ENCODE peak calls at places on chromosomes 7 and 10, in five cellular contexts. C, Z, Q, T and H are unnamed samples.

GRCh38 chr10:97849491-97850402 is at the start of gene GOLGA7B:
- DNase-seq in C (peak; percentile 54), Q (peak; percentile 60), T (no peak), Z (no peak), H (no peak)

GRCh38 chr10:1754506-1755177 is 17.3 kb upstream of the ADARB2 start:
- DNase-seq in Z (no peak), T (no peak), C (no peak), Q (no peak), H (no peak)

GRCh38 chr10:132021046-132021445 is 39.3 kb upstream of the BNIP3 start:
- DNase-seq in T (no peak), Z (no peak), C (no peak), Q (no peak), H (no peak)

GRCh38 chr7:128115326-128115820 is 84.1 kb upstream of the LRRC4 start:
- DNase-seq in Q (no peak), Z (peak; percentile 68), C (peak; percentile 34), T (no peak), H (no peak)

GRCh38 chr7:110544199-110544598 is 546.7 kb upstream of the LRRN3 start:
- DNase-seq in Q (no peak), Z (no peak), C (no peak), T (no peak), H (no peak)

GRCh38 chr7:134890246-134891240 is 95.8 kb upstream of the AGBL3 start:
- DNase-seq in Z (peak; percentile 27), T (peak; percentile 60), Q (no peak), C (no peak), H (peak; percentile 49)

GRCh38 chr10:92702301-92702916 is 12.7 kb downstream of the HHEX start:
- DNase-seq in Z (no peak), Q (no peak), C (no peak), T (no peak), H (no peak)

GRCh38 chr10:4947635-4948596 is 15.3 kb upstream of the AKR1C1 start:
- DNase-seq in Z (peak; percentile 85), Q (no peak), C (peak; percentile 22), T (peak; percentile 98), H (peak; percentile 92)

GRCh38 chr7:9149499-9150082 is 716.2 kb downstream of the NXPH1 start:
- DNase-seq in Z (peak; percentile 63), C (no peak), T (no peak), Q (no peak), H (no peak)

GRCh38 chr7:31493714-31494181 is 20.1 kb upstream of the ITPRID1 start:
- DNase-seq in T (peak; percentile 8), C (no peak), Z (peak; percentile 53), Q (no peak), H (no peak)

GRCh38 chr10:73459683-73460314 is 26.4 kb upstream of the MSS51 start:
- DNase-seq in Q (no peak), Z (no peak), C (no peak), T (peak; percentile 11), H (no peak)

GRCh38 chr7:130901209-130901783 is 167.3 kb upstream of the KLF14 start:
- DNase-seq in T (peak; percentile 94), Q (no peak), C (peak; percentile 59), Z (peak; percentile 81), H (peak; percentile 74)

GRCh38 chr7:106418094-106418493 is 133.3 kb upstream of the NAMPT start:
- DNase-seq in C (no peak), Z (no peak), Q (no peak), T (peak; percentile 55), H (no peak)

GRCh38 chr7:151844828-151845200 is 32.1 kb downstream of the PRKAG2 start:
- DNase-seq in Q (no peak), T (no peak), Z (no peak), C (no peak), H (no peak)

GRCh38 chr10:79502561-79503309 is 9.6 kb upstream of the EIF5AL1 start:
- DNase-seq in Z (peak; percentile 21), T (no peak), Q (no peak), C (no peak), H (peak; percentile 30)

GRCh38 chr7:106451171-106451570 is 166.4 kb upstream of the NAMPT start:
- DNase-seq in Q (no peak), C (no peak), Z (no peak), T (no peak), H (no peak)

GRCh38 chr7:110204527-110204926 is 886.4 kb upstream of the LRRN3 start:
- DNase-seq in T (no peak), C (no peak), Q (no peak), Z (no peak), H (no peak)

GRCh38 chr10:13839430-13839986 is 252.7 kb downstream of the PRPF18 start:
- DNase-seq in Z (peak; percentile 91), T (peak; percentile 78), C (peak; percentile 60), Q (no peak), H (no peak)

GRCh38 chr10:122127943-122128342 is 139.0 kb downstream of the TACC2 start:
- DNase-seq in Z (peak; percentile 60), C (no peak), Q (no peak), T (no peak), H (no peak)

GRCh38 chr7:134891262-134892001 is 94.9 kb upstream of the AGBL3 start:
- DNase-seq in Q (no peak), Z (peak; percentile 94), T (peak; percentile 99), C (no peak), H (peak; percentile 90)